ENCODE peak calls at places on chromosome 6, in eight cellular contexts. Y is RWPE2, F is foreskin fibroblast, M is astrocyte of the cerebellum, K is AG04450, A is A673, Z is MM.1S, J is IMR-90. W is an unnamed sample.

GRCh38 chr6:17885889-17886576 is 101.4 kb downstream of the KIF13A start:
- DNase-seq in A (no peak), Z (no peak), J (peak), K (no peak), M (no peak), F (no peak), Y (no peak), W (no peak)

GRCh38 chr6:1416820-1417219 is 27.4 kb downstream of the FOXF2 start:
- DNase-seq in A (no peak), Y (no peak), F (no peak), J (no peak), Z (no peak), K (no peak), M (no peak), W (no peak)

GRCh38 chr6:148090326-148090725 is 252.3 kb upstream of the SASH1 start:
- DNase-seq in F (no peak), K (no peak), Z (no peak), M (no peak), Y (no peak), J (no peak), A (no peak), W (no peak)

GRCh38 chr6:106513813-106514212 is 115.5 kb downstream of the RTN4IP1 start:
- DNase-seq in M (no peak), A (peak), Y (no peak), Z (no peak), F (peak), J (no peak), K (no peak), W (no peak)

GRCh38 chr6:113564401-113565161 is 292.6 kb upstream of the MARCKS start:
- DNase-seq in A (peak), Y (no peak), K (peak), M (peak), Z (no peak), F (peak), J (peak), W (peak)

GRCh38 chr6:109406196-109406595 is 23.9 kb upstream of the CD164 start:
- DNase-seq in K (no peak), Y (no peak), F (peak), A (no peak), Z (no peak), J (peak), M (no peak), W (peak)

GRCh38 chr6:2626381-2626780 is 124.3 kb downstream of the MYLK4 start:
- DNase-seq in Y (no peak), A (no peak), F (no peak), K (no peak), J (peak), M (peak), Z (no peak), W (no peak)

GRCh38 chr6:16089232-16089843 is 39.5 kb upstream of the MYLIP start:
- DNase-seq in J (peak), K (no peak), A (no peak), F (peak), Z (no peak), M (no peak), Y (no peak), W (no peak)

GRCh38 chr6:110524305-110524704 is 47.9 kb upstream of the SLC22A16 start:
- DNase-seq in Z (no peak), M (no peak), F (no peak), A (no peak), Y (no peak), K (no peak), J (no peak), W (no peak)

GRCh38 chr6:41277644-41278043 is 8.8 kb downstream of the TREM1 start:
- DNase-seq in Z (no peak), J (no peak), M (no peak), F (no peak), Y (no peak), A (no peak), K (no peak), W (no peak)

GRCh38 chr6:132132911-132133639 is 181.9 kb upstream of the CCN2 start:
- DNase-seq in A (peak), F (peak), Y (no peak), Z (no peak), M (no peak), K (no peak), J (peak), W (peak)

GRCh38 chr6:47106721-47107197 is 64.6 kb upstream of the ADGRF1 start:
- DNase-seq in Z (no peak), F (no peak), Y (no peak), A (no peak), M (no peak), J (no peak), K (no peak), W (peak)

GRCh38 chr6:42506070-42506469 is 54.3 kb upstream of the TRERF1 start:
- DNase-seq in K (no peak), M (no peak), J (no peak), Z (no peak), F (no peak), A (no peak), Y (no peak), W (no peak)

GRCh38 chr6:52801188-52801841 is 2.3 kb downstream of the GSTA1 start:
- DNase-seq in J (no peak), A (no peak), M (no peak), Z (no peak), K (no peak), Y (no peak), F (no peak), W (no peak)

GRCh38 chr6:6907286-6907685 is 200.5 kb upstream of the RREB1 start:
- DNase-seq in J (no peak), Z (no peak), A (no peak), F (no peak), M (no peak), Y (no peak), K (no peak), W (no peak)

GRCh38 chr6:156269751-156270369 is 507.3 kb upstream of the ARID1B start:
- DNase-seq in Z (no peak), F (no peak), Y (no peak), A (no peak), M (no peak), J (no peak), K (no peak), W (no peak)

GRCh38 chr6:48747040-48747439 is 636.0 kb upstream of the PTCHD4 start:
- DNase-seq in Y (no peak), F (peak), A (no peak), J (peak), Z (no peak), M (no peak), K (no peak), W (peak)

GRCh38 chr6:137661601-137662000 is 167.4 kb upstream of the OLIG3 start:
- DNase-seq in Y (no peak), M (no peak), Z (peak), K (no peak), F (peak), A (peak), J (peak), W (no peak)
- TF ChIP-seq CTCF in Y (peak), M (peak), Z (peak), K (peak), F (peak), A (peak), J (peak), W (peak)

GRCh38 chr6:19452495-19452894 is 384.7 kb upstream of the ID4 start:
- DNase-seq in K (no peak), Y (no peak), A (no peak), J (no peak), Z (no peak), M (no peak), F (no peak), W (no peak)
- TF ChIP-seq CTCF in K (no peak), Y (no peak), A (no peak), J (no peak), Z (no peak), M (no peak), F (no peak), W (peak)

GRCh38 chr6:20348091-20348490 is 53.6 kb upstream of the E2F3 start:
- DNase-seq in Y (no peak), J (no peak), K (no peak), A (no peak), F (no peak), M (no peak), Z (no peak), W (peak)

GRCh38 chr6:20351529-20351928 is 50.1 kb upstream of the E2F3 start:
- DNase-seq in Z (no peak), K (no peak), F (no peak), J (no peak), M (no peak), Y (no peak), A (no peak), W (no peak)

GRCh38 chr6:20352346-20352745 is 49.3 kb upstream of the E2F3 start:
- DNase-seq in A (no peak), Z (no peak), J (no peak), M (no peak), Y (no peak), F (no peak), K (no peak), W (no peak)

GRCh38 chr6:20349225-20349624 is 52.5 kb upstream of the E2F3 start:
- DNase-seq in Z (no peak), M (no peak), K (no peak), A (no peak), F (no peak), J (no peak), Y (no peak), W (no peak)

GRCh38 chr6:20350215-20350614 is 51.5 kb upstream of the E2F3 start:
- DNase-seq in M (no peak), Y (no peak), Z (no peak), K (no peak), F (peak), J (peak), A (peak), W (peak)
- TF ChIP-seq CTCF in M (no peak), Y (no peak), Z (no peak), K (no peak), F (no peak), J (no peak), A (no peak), W (no peak)

DNA sequence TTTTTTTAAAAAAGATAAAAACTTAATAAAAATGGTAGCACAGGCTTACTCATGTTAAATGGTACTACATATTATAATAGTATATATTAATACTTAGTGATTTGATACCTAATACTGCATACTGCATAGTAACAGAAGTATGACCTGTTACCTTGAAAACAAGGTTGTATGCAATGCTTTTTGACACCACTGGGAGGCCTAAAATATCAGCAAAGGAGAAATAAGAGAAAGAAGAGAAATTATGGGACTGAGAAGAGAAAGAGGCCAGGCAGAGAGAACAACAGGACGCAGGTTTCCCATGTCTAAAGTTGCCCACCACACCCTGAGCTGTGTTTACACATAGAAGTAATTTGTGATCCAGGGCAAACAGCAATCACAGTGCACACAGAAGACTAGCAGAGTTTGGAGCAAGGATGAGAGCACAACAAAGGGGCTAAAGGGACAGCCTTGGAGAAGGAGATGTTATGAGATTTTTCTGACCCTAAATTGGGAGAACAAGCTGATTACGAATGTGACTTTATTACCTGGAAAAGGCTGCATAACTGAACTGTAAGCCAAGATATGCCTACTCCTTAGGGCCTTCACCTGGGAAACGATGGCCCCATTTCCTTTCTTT is 73.2 kb downstream of the ROS1 start:
- DNase-seq in Y (no peak), F (peak), A (peak), J (peak), K (no peak), M (peak), Z (peak), W (peak)
- TF ChIP-seq CTCF in Y (peak), F (peak), A (peak), J (peak), K (peak), M (peak), Z (peak), W (peak)

GRCh38 chr6:30363459-30363858 is 18.5 kb downstream of the RPP21 start:
- DNase-seq in F (no peak), M (no peak), Z (no peak), J (no peak), A (no peak), K (no peak), Y (no peak), W (no peak)
- TF ChIP-seq CTCF in F (no peak), M (no peak), Z (no peak), J (no peak), A (no peak), K (no peak), Y (no peak), W (no peak)

DNA sequence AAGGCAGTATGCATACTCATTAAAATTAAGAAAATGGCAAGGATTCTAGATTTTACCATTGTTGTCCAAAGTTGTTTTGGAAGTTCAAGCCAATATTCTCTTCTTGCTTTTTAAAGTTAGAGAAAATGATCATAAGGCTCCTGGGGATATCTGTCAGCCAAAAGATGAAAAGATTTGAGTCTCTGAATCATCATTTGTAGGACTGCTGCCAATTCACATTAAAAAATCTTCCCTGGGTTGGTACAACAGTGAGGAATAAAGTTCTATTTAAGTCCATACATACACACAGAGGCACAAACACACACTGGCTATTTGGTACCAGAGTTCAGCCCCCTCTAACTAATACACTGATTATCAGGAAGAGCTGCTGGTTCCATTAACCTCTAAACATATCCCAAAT is 620.1 kb downstream of the COL12A1 start:
- DNase-seq in A (no peak), M (no peak), F (peak), J (peak), K (no peak), Z (no peak), Y (no peak), W (peak)
- TF ChIP-seq CTCF in A (no peak), M (no peak), F (no peak), J (no peak), K (no peak), Z (no peak), Y (no peak), W (no peak)

GRCh38 chr6:57247603-57248002 is 25.5 kb upstream of the RAB23 start:
- DNase-seq in Z (no peak), K (no peak), Y (no peak), F (peak), J (peak), A (no peak), M (no peak), W (no peak)
- TF ChIP-seq CTCF in Z (no peak), K (no peak), Y (no peak), F (no peak), J (no peak), A (no peak), M (no peak), W (no peak)

DNA sequence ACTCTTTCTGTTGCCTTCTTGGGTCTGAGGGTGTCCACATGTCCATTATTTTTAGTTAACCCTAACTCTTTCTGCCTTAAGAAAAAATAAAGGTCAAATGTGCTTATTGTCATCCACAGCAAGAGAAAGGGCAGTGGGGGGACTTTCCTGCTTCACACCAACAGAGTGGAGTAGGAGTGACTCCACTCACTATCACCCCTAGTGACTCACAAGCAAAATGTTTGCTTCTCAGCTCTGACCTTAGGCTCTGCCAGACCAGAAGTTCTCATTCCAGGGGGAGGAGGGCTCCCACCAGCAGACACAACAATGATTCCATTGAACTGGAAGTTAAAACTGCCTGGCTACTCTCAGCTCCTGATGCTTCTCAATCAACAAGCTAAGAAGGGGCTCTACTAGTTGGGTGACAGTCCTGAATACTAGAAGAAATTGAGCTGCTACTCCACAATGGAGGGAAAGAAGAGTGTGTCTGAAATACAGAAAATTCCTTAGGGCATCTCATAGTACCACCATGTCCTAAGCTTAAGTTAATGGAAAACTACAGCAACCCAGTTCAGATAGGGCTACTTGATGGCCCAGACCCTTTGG is 83.9 kb upstream of the AFDN start:
- DNase-seq in F (no peak), M (no peak), Y (no peak), K (no peak), Z (no peak), A (no peak), J (no peak), W (no peak)
- TF ChIP-seq CTCF in F (no peak), M (no peak), Y (no peak), K (no peak), Z (no peak), A (no peak), J (no peak), W (no peak)